ENCODE peak calls at places on chromosomes 6 and 20, in seven cellular contexts. A, W, M, D, L, Y and T are unnamed samples.
A peak's percentile ranks its signal among the peaks of the same experiment; 100 is the strongest.

GRCh38 chr6:6703720-6704422 is 115.4 kb downstream of the LY86 start:
- DNase-seq in D (no peak), L (no peak), W (no peak), A (no peak), M (no peak), Y (no peak), T (no peak)

GRCh38 chr6:116036075-116036773 is 24.5 kb downstream of the FRK start:
- DNase-seq in M (no peak), D (no peak), Y (no peak), A (no peak), L (no peak), W (no peak), T (no peak)

GRCh38 chr6:84599991-84600390 is 164.4 kb downstream of the TBX18 start:
- DNase-seq in W (no peak), M (no peak), Y (no peak), L (no peak), A (no peak), D (no peak), T (no peak)

GRCh38 chr6:155915651-155916050 is 460.0 kb upstream of the NOX3 start:
- DNase-seq in W (no peak), D (no peak), A (no peak), Y (no peak), L (no peak), M (no peak), T (no peak)

GRCh38 chr6:144215402-144215931 is 65.2 kb downstream of the STX11 start:
- DNase-seq in D (no peak), A (peak; percentile 25), L (no peak), M (no peak), W (peak; percentile 24), Y (no peak), T (no peak)

GRCh38 chr6:11272491-11273192 is 40.2 kb upstream of the NEDD9 start:
- DNase-seq in L (no peak), D (no peak), A (no peak), M (no peak), Y (no peak), W (no peak), T (no peak)

GRCh38 chr6:53033764-53034163 is 31.4 kb upstream of the FBXO9 start:
- DNase-seq in M (no peak), L (no peak), A (no peak), W (no peak), Y (no peak), D (no peak), T (no peak)

GRCh38 chr6:151391021-151391470 is 313 bp downstream of the ZBTB2 start:
- DNase-seq in M (peak; percentile 72), L (peak; percentile 77), Y (peak; percentile 75), W (no peak), D (peak; percentile 66), A (peak; percentile 83), T (peak; percentile 62)

GRCh38 chr20:49245921-49246740 is 26.9 kb downstream of the DDX27 start:
- DNase-seq in M (peak; percentile 75), D (no peak), A (no peak), Y (no peak), W (peak; percentile 65), L (no peak), T (no peak)

GRCh38 chr6:139082370-139082769 is 52.5 kb upstream of the HECA start:
- DNase-seq in L (no peak), M (no peak), W (no peak), D (no peak), Y (no peak), A (no peak), T (no peak)

GRCh38 chr20:23631981-23632710 is 5.6 kb downstream of the CST3 start:
- DNase-seq in A (no peak), Y (no peak), M (no peak), L (no peak), D (peak; percentile 62), W (no peak), T (no peak)

GRCh38 chr6:41093729-41094128 is 21.0 kb downstream of the NFYA start:
- DNase-seq in A (no peak), M (no peak), W (no peak), Y (no peak), D (no peak), L (no peak), T (no peak)